ENCODE peak calls at places on chromosomes 16 and 17, in seven cellular contexts. V, Q, K, U, G, A and Z are unnamed samples.
A peak's percentile ranks its signal among the peaks of the same experiment; 100 is the strongest.

GRCh38 chr16:11682655-11683096 is 14.4 kb downstream of the SNN start:
- DNase-seq in A (no peak), K (peak; percentile 84), G (no peak), V (no peak), U (peak; percentile 88), Q (no peak), Z (peak; percentile 82)

GRCh38 chr16:57727610-57728009 is 8.0 kb upstream of the KATNB1 start:
- DNase-seq in U (no peak), K (no peak), V (no peak), Q (no peak), G (no peak), A (no peak), Z (no peak)

GRCh38 chr17:61490540-61490975 is 38.3 kb downstream of the TBX4 start:
- DNase-seq in G (no peak), A (peak; percentile 50), Q (no peak), V (no peak), U (peak; percentile 78), K (peak; percentile 70), Z (peak; percentile 48)

GRCh38 chr17:72702136-72702735 is 390.3 kb downstream of the SLC39A11 start:
- DNase-seq in K (no peak), Q (no peak), G (no peak), V (no peak), A (no peak), U (peak; percentile 55), Z (peak; percentile 59)

GRCh38 chr16:80741716-80742115 is 62.7 kb downstream of the CDYL2 start:
- DNase-seq in A (no peak), U (peak; percentile 57), G (no peak), K (no peak), V (no peak), Q (no peak), Z (no peak)

GRCh38 chr17:17681744-17682292 is 560 bp downstream of the RAI1 start:
- DNase-seq in Q (no peak), V (peak; percentile 63), A (no peak), K (no peak), G (peak; percentile 6), U (no peak), Z (peak; percentile 28)

GRCh38 chr16:57061084-57061905 is 31.1 kb upstream of the CPNE2 start:
- DNase-seq in V (peak; percentile 90), G (no peak), Q (peak; percentile 33), A (peak; percentile 91), K (peak; percentile 53), U (peak; percentile 81), Z (peak; percentile 70)

GRCh38 chr17:10198509-10199249 is at the start of gene GAS7:
- DNase-seq in A (no peak), K (no peak), Q (no peak), V (peak; percentile 83), G (peak; percentile 19), U (no peak), Z (peak; percentile 55)

GRCh38 chr16:35602116-35602515 is 2142.7 kb downstream of the TP53TG3F start:
- DNase-seq in K (no peak), Q (no peak), U (no peak), G (no peak), A (no peak), V (no peak), Z (no peak)

GRCh38 chr16:70720431-70721201 is 34.8 kb upstream of the MTSS2 start:
- DNase-seq in A (no peak), K (no peak), Q (no peak), G (no peak), V (no peak), U (no peak), Z (no peak)

GRCh38 chr16:70418993-70419318 is 19.9 kb downstream of the ST3GAL2 start:
- DNase-seq in V (no peak), G (no peak), U (no peak), K (no peak), A (no peak), Q (no peak), Z (no peak)

GRCh38 chr16:72203401-72203800 is 31.4 kb upstream of the PMFBP1 start:
- DNase-seq in V (peak; percentile 73), G (no peak), K (no peak), A (peak; percentile 67), U (peak; percentile 23), Q (no peak), Z (peak; percentile 40)

GRCh38 chr17:49987681-49988441 is 7.2 kb downstream of the DLX3 start:
- DNase-seq in V (no peak), Q (no peak), G (no peak), K (no peak), U (peak; percentile 36), A (no peak), Z (peak; percentile 50)

GRCh38 chr17:40316571-40317344 is 7.8 kb downstream of the RARA start:
- DNase-seq in V (peak; percentile 80), G (no peak), K (no peak), U (peak; percentile 87), A (peak; percentile 84), Q (no peak), Z (peak; percentile 85)

GRCh38 chr16:49986351-49987124 is 38.5 kb upstream of the CNEP1R1 start:
- DNase-seq in V (peak; percentile 63), A (no peak), K (peak; percentile 3), U (peak; percentile 59), G (no peak), Q (no peak), Z (peak; percentile 37)

GRCh38 chr17:44108440-44109311 is 14.8 kb downstream of the HDAC5 start:
- DNase-seq in G (no peak), V (peak; percentile 95), A (peak; percentile 98), K (peak; percentile 93), U (peak; percentile 98), Q (peak; percentile 94), Z (peak; percentile 96)

GRCh38 chr17:20989481-20989880 is 53.3 kb downstream of the USP22 start:
- DNase-seq in A (no peak), Q (no peak), V (no peak), G (no peak), K (no peak), U (no peak), Z (no peak)

GRCh38 chr16:57042157-57043111 is 49.9 kb upstream of the CPNE2 start:
- DNase-seq in U (no peak), V (no peak), K (no peak), A (no peak), G (no peak), Q (no peak), Z (peak; percentile 42)

GRCh38 chr16:89581045-89581695 is 5.6 kb downstream of the CPNE7 start:
- DNase-seq in V (no peak), G (no peak), K (peak; percentile 88), A (no peak), U (peak; percentile 96), Q (no peak), Z (peak; percentile 99)

GRCh38 chr16:69861276-69862030 is 89.7 kb upstream of the CLEC18A start:
- DNase-seq in Q (peak; percentile 50), G (no peak), A (peak; percentile 86), K (peak; percentile 77), V (peak; percentile 66), U (peak; percentile 76), Z (peak; percentile 88)

GRCh38 chr17:71402007-71402406 is 718.8 kb upstream of the SOX9 start:
- DNase-seq in K (no peak), Q (no peak), U (no peak), G (no peak), V (no peak), A (no peak), Z (no peak)

GRCh38 chr16:12062343-12063003 is 85.9 kb downstream of the SNX29 start:
- DNase-seq in G (no peak), U (peak; percentile 97), Q (peak; percentile 90), A (peak; percentile 98), K (peak; percentile 78), V (peak; percentile 95), Z (peak; percentile 94)

GRCh38 chr17:63399316-63399715 is 46.8 kb downstream of the CYB561 start:
- DNase-seq in Q (no peak), U (peak; percentile 84), K (peak; percentile 41), G (no peak), A (no peak), V (no peak), Z (peak; percentile 54)

GRCh38 chr16:24191876-24192402 is 64.2 kb upstream of the CACNG3 start:
- DNase-seq in Q (no peak), K (no peak), U (no peak), V (no peak), A (no peak), G (no peak), Z (no peak)

DNA sequence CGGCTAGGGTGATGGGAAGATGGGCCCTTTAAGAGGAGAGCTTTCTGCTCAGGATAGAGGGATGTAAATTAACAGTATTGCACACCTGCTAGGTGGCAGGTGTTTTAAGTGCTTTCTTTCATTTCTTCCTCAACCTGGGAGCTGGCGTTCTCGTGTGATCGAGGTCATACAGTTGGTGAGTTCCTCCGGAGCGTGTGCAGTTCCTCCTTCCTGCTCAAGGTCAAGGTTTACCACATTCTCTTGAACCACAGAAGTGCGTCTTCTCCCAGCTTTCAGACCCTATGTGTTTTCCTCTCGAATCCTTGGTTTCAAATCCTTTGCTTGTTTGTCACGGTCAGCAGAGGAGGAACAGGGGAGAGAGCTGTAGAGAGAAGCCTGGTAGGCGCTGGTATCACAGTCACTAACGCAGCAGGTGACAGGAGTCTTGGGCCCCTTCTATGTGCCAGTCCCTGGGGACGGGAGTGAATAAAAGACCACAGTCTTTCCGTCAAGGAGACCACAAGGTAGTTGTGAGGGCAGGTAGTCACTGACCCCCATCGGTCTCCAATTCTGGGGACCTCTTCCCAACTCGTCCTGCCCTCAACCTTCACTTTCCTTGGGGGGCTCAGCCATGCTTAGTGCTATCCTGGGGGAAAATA is 788 bp downstream of the DNAI2 start:
- DNase-seq in G (no peak), Q (no peak), U (no peak), A (no peak), V (no peak), K (no peak), Z (no peak)
- H3K4me3 ChIP-seq in G (peak overlapping the region; percentile 36), Q (no peak overlapping the region), U (no peak overlapping the region), A (no peak overlapping the region), V (no peak overlapping the region), K (no peak overlapping the region), Z (no peak overlapping the region)

DNA sequence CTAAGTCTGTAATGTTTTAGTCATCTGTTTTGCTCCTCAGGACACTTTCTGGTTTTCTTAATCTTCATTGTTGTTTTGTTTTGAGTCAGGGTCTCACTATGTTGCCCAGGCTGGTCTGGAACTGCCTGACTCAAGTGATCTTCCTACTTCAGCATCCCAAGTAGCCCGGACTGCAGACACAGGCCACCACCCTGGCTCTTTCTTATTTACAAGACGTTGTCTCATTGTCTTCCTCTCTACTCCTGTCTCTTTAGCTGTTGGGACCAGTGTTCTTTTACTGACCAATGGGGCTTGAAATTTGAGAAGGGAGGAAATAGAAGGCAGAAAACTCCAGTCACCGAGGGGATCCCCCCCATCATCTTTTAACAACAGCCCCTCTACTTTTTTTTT is 1.2 kb downstream of the SCPEP1 start:
- DNase-seq in Q (no peak), G (no peak), A (no peak), K (no peak), U (no peak), V (no peak), Z (no peak)
- H3K4me3 ChIP-seq in Q (peak overlapping the region; percentile 93), G (no peak overlapping the region), A (no peak overlapping the region), K (no peak overlapping the region), U (no peak overlapping the region), V (no peak overlapping the region), Z (no peak overlapping the region)

DNA sequence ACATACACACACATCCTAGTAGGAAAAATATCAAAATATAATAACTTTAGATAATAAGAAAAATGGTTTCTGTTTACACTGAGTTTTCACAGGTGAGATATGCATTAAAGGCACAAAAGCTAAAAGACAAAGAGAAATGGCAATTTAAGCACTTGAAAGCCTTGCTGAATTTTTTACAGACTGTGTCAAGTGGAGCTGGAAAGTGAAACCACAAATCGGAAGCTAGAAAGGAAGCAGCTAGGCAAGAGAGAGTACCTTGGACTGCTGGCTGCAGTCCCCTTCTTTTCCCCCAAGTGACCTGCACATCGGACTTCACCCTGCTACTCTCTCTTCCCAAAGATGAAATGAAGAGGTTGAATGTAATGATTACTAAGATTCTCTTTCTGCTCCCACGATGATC is 135.1 kb downstream of the CDH13 start:
- DNase-seq in U (no peak), Q (no peak), V (no peak), K (no peak), G (no peak), A (no peak), Z (peak; percentile 41)
- H3K4me3 ChIP-seq in U (peak overlapping the region; percentile 23), Q (peak overlapping the region; percentile 56), V (peak overlapping the region; percentile 29), K (no peak overlapping the region), G (no peak overlapping the region), A (peak overlapping the region; percentile 37), Z (no peak overlapping the region)

GRCh38 chr16:88536971-88537751 is 33.0 kb upstream of the ZC3H18 start:
- DNase-seq in U (no peak), G (no peak), V (peak; percentile 43), A (no peak), K (no peak), Q (no peak), Z (no peak)
- H3K4me3 ChIP-seq in U (no peak overlapping the region), G (no peak overlapping the region), V (no peak overlapping the region), A (no peak overlapping the region), K (no peak overlapping the region), Q (no peak overlapping the region), Z (no peak overlapping the region)